ENCODE peak calls at places on chromosomes 12 and 14, in nine cellular contexts. W is PC-9, S is HCT116, P is psoas muscle, N is ascending aorta, T is left lung, G is aorta, L is kidney, C is cardiac muscle cell. Y is an unnamed sample. For H3K4me1, the result is how much of the 10 kb centered on the place peaks cover.

GRCh38 chr14:20836668-20837338 is 34.2 kb upstream of the RNASE1 start:
- DNase-seq in W (no peak), S (peak), P (no peak), N (no peak), T (no peak), G (no peak), L (no peak), C (peak), Y (no peak)

GRCh38 chr12:29655861-29656260 is 127.9 kb downstream of the TMTC1 start:
- DNase-seq in W (no peak), S (no peak), P (peak), N (no peak), T (no peak), G (no peak), L (no peak), C (no peak), Y (no peak)

GRCh38 chr12:73421832-73422231 is 1115.8 kb upstream of the ATXN7L3B start:
- DNase-seq in W (no peak), S (no peak), P (no peak), N (no peak), T (no peak), G (no peak), L (no peak), C (no peak), Y (no peak)

GRCh38 chr12:48750769-48751356 is 34.4 kb upstream of the CCNT1 start:
- DNase-seq in W (no peak), S (no peak), P (no peak), N (no peak), T (no peak), G (no peak), L (no peak), C (no peak), Y (no peak)

GRCh38 chr12:43407816-43408645 is 144.0 kb downstream of the ADAMTS20 start:
- DNase-seq in W (no peak), S (no peak), P (no peak), N (no peak), T (no peak), G (no peak), L (no peak), C (no peak), Y (no peak)

GRCh38 chr12:51009038-51009437 is 17.1 kb downstream of the SLC11A2 start:
- DNase-seq in W (no peak), S (no peak), P (peak), N (peak), T (peak), G (peak), L (no peak), C (no peak), Y (no peak)

GRCh38 chr12:6915023-6915788 is 826 bp downstream of the ENO2 start:
- DNase-seq in W (no peak), S (no peak), P (no peak), N (no peak), T (no peak), G (peak), L (peak), C (peak), Y (no peak)

GRCh38 chr12:77995436-77996167 is 164.9 kb downstream of the NAV3 start:
- DNase-seq in W (no peak), S (peak), P (no peak), N (no peak), T (no peak), G (no peak), L (no peak), C (no peak), Y (no peak)

GRCh38 chr14:25759251-25759650 is 709.3 kb upstream of the STXBP6 start:
- DNase-seq in W (no peak), S (no peak), P (no peak), N (no peak), T (no peak), G (no peak), L (no peak), C (no peak), Y (no peak)

GRCh38 chr12:109844091-109844490 is 10.9 kb upstream of the TRPV4 start:
- DNase-seq in W (no peak), S (no peak), P (no peak), N (no peak), T (peak), G (no peak), L (no peak), C (no peak), Y (no peak)

GRCh38 chr14:37035401-37035800 is 137.0 kb downstream of the SLC25A21 start:
- DNase-seq in W (no peak), S (no peak), P (no peak), N (no peak), T (no peak), G (no peak), L (no peak), C (no peak), Y (no peak)

GRCh38 chr12:12282761-12283160 is 15.9 kb upstream of the LRP6 start:
- DNase-seq in W (peak), S (no peak), P (no peak), N (no peak), T (no peak), G (no peak), L (no peak), C (no peak), Y (no peak)

GRCh38 chr14:91374287-91374880 is 43.2 kb downstream of the CCDC88C start:
- DNase-seq in W (peak), S (no peak), P (no peak), N (no peak), T (no peak), G (no peak), L (no peak), C (no peak), Y (no peak)

GRCh38 chr12:19082365-19082911 is 47.1 kb upstream of the PLEKHA5 start:
- DNase-seq in W (no peak), S (no peak), P (no peak), N (no peak), T (no peak), G (no peak), L (no peak), C (peak), Y (no peak)

GRCh38 chr12:53215497-53215896 is 8.4 kb upstream of the ITGB7 start:
- DNase-seq in W (no peak), S (no peak), P (no peak), N (no peak), T (no peak), G (peak), L (peak), C (no peak), Y (no peak)

GRCh38 chr14:97634786-97635185 is 837.6 kb downstream of the VRK1 start:
- DNase-seq in W (no peak), S (no peak), P (no peak), N (no peak), T (no peak), G (no peak), L (no peak), C (no peak), Y (no peak)

DNA sequence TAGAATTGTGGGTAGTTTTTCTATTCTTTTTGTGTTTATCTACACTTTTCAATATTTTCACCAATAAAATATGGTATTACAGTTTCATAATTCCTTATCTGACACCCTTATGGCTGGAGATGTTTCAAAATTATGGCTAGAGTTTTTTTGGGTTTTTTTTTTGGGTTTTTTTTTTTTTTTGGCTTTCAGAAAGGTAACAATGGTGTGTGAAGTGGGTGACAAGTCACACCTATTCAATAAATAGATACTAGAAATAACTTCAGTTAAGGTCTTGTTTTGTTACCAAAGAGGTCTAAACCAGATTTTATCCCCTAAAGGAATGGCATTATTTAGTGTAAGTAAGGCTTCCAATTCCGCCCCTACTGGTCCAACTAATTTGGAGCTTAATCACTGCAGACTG is 19.5 kb downstream of the SPPL3 start:
- DNase-seq in W (no peak), S (no peak), P (no peak), N (no peak), T (no peak), G (no peak), L (no peak), C (no peak), Y (no peak)
- H3K4me1 ChIP-seq in W (under half), S (under half), P (under half), N (under half), T (under half), G (under half), L (under half), C (under half), Y (under half)

DNA sequence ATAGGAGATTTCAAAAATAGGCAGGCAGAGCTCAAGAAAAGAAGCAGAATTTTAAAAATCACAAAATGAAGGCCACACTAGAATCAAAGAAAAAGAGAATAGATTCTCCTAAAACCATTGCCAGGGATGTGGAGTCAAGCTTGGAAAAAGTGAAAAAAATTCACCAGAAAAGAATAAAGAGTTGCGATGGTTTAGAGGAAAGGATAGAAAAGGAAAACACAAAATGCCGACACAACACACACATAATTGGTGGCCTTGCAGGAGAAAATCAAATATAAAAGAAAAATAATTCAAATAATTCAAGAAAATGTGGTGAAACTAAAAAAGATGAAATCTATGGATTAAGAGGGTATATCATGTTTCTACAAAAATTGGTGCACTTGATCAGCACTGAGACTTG is 181.6 kb upstream of the C14orf180 start:
- DNase-seq in W (no peak), S (no peak), P (no peak), N (no peak), T (no peak), G (no peak), L (no peak), C (no peak), Y (no peak)
- H3K4me1 ChIP-seq in W (under half), S (under half), P (under half), N (under half), T (under half), G (under half), L (under half), C (under half), Y (under half)

GRCh38 chr12:46389130-46389616 is 16.6 kb upstream of the SLC38A2 start:
- DNase-seq in W (no peak), S (no peak), P (no peak), N (no peak), T (no peak), G (peak), L (no peak), C (no peak), Y (no peak)
- H3K4me1 ChIP-seq in W (under half), S (half or more), P (under half), N (half or more), T (half or more), G (under half), L (under half), C (under half), Y (under half)

GRCh38 chr14:74572829-74573360 is 39.1 kb downstream of the LTBP2 start:
- DNase-seq in W (peak), S (no peak), P (peak), N (no peak), T (no peak), G (peak), L (no peak), C (no peak), Y (no peak)
- H3K4me1 ChIP-seq in W (half or more), S (under half), P (under half), N (half or more), T (under half), G (under half), L (under half), C (under half), Y (under half)

GRCh38 chr14:69632752-69633151 is 21.4 kb downstream of the SUSD6 start:
- DNase-seq in W (no peak), S (no peak), P (no peak), N (no peak), T (no peak), G (no peak), L (no peak), C (no peak), Y (no peak)
- H3K4me1 ChIP-seq in W (under half), S (under half), P (half or more), N (half or more), T (half or more), G (under half), L (half or more), C (half or more), Y (under half)

GRCh38 chr12:116146386-116146785 is 131.1 kb downstream of the MED13L start:
- DNase-seq in W (no peak), S (no peak), P (no peak), N (no peak), T (no peak), G (no peak), L (no peak), C (no peak), Y (no peak)

GRCh38 chr12:116144384-116144783 is 133.1 kb downstream of the MED13L start:
- DNase-seq in W (no peak), S (no peak), P (no peak), N (no peak), T (no peak), G (no peak), L (no peak), C (no peak), Y (no peak)

GRCh38 chr12:116143883-116144266 is 133.6 kb downstream of the MED13L start:
- DNase-seq in W (no peak), S (no peak), P (no peak), N (no peak), T (no peak), G (no peak), L (no peak), C (peak), Y (no peak)

GRCh38 chr12:116142936-116143882 is 134.3 kb downstream of the MED13L start:
- DNase-seq in W (peak), S (no peak), P (no peak), N (no peak), T (no peak), G (no peak), L (no peak), C (no peak), Y (no peak)

GRCh38 chr12:116145451-116145850 is 132.0 kb downstream of the MED13L start:
- DNase-seq in W (no peak), S (no peak), P (no peak), N (no peak), T (no peak), G (no peak), L (no peak), C (no peak), Y (no peak)
- H3K4me1 ChIP-seq in W (under half), S (under half), P (half or more), N (half or more), T (half or more), G (under half), L (under half), C (half or more), Y (under half)

DNA sequence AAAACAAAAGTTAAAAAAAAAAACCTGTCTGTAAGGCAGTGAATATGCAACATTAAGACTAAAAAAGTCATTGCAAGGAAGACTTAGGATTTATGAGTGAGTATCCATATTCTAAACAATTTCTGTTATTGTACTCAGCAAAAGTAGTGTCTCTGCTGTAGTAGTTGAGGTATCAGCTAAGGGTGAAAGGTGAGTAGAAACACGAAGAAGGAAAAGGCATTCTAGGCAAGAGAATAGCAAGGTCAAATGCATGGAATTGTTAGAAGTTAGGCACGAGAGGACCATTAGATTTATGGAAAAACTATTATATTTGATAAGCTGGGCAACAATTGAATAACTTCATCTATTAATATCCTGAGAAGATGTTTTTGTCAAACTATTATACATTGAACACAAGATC is 1.8 kb downstream of the EID3 start:
- DNase-seq in W (no peak), S (no peak), P (no peak), N (no peak), T (no peak), G (no peak), L (no peak), C (no peak), Y (no peak)
- H3K4me1 ChIP-seq in W (half or more), S (under half), P (half or more), N (under half), T (half or more), G (under half), L (under half), C (under half), Y (under half)

DNA sequence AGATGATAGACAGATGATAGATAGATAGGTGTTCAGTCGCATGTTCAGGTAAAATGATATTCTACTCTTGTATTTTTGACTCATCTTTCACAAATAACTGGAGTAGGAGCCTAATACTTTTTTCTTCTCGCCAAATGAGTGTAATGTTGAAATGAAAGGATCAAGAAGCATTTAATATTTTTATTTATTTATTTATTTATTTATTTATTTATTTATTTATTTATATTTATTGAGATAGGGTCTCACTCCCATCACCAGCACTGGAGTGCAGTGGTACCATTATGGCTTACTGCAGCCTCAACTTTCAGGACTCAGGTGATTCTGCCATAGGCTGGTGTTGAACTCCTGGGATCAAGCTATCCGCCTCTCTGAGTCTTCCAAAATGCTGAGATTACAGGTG is 298.8 kb downstream of the KCNC2 start:
- DNase-seq in W (no peak), S (no peak), P (no peak), N (no peak), T (no peak), G (no peak), L (no peak), C (no peak), Y (no peak)
- H3K4me1 ChIP-seq in W (under half), S (under half), P (under half), N (under half), T (under half), G (under half), L (under half), C (under half), Y (under half)

Y was measured in iPS DF 6.9.